ENCODE peak calls at places on chromosomes 6 and 20, in eight cellular contexts. F is nucleus accumbens; L is Daoy; H is CD8-positive, alpha-beta T cell; M is PC-3; O is stomach; P is activated naive CD8-positive, alpha-beta T cell treated with anti-CD3 and anti-CD28 coated beads for 36 hours; J is psoas muscle. B is an unnamed sample.

GRCh38 chr6:34301408-34301807 is 52.6 kb upstream of the SMIM29 start:
- DNase-seq in F (no peak), L (peak; percentile 17), H (no peak), M (no peak), O (no peak), P (no peak), J (peak; percentile 73), B (no peak)

GRCh38 chr20:32112862-32113261 is 3.3 kb downstream of the TM9SF4 start:
- DNase-seq in F (no peak), L (peak; percentile 9), H (no peak), M (no peak), O (peak; percentile 28), P (no peak), J (no peak), B (no peak)

GRCh38 chr6:73870907-73871306 is 174.9 kb downstream of the CD109 start:
- DNase-seq in F (no peak), L (no peak), H (no peak), M (peak; percentile 75), O (no peak), P (no peak), J (no peak), B (no peak)

GRCh38 chr20:37941332-37941731 is 38.4 kb downstream of the VSTM2L start:
- DNase-seq in F (no peak), L (no peak), H (no peak), M (peak; percentile 10), O (peak; percentile 24), P (no peak), J (no peak), B (no peak)

GRCh38 chr6:118739976-118740771 is 88.8 kb upstream of the CEP85L start:
- DNase-seq in F (no peak), L (no peak), H (no peak), M (peak; percentile 32), O (no peak), P (no peak), J (no peak), B (no peak)

GRCh38 chr6:113944701-113945100 is 26.2 kb downstream of the HDAC2 start:
- DNase-seq in F (no peak), L (no peak), H (no peak), M (no peak), O (no peak), P (no peak), J (no peak), B (no peak)

GRCh38 chr20:2738734-2739398 is 46.3 kb downstream of the EBF4 start:
- DNase-seq in F (no peak), L (no peak), H (no peak), M (no peak), O (no peak), P (no peak), J (no peak), B (no peak)

GRCh38 chr6:133099573-133099972 is 141.6 kb upstream of the EYA4 start:
- DNase-seq in F (no peak), L (peak; percentile 76), H (no peak), M (peak; percentile 91), O (no peak), P (no peak), J (no peak), B (no peak)

GRCh38 chr6:132322398-132322797 is 78.9 kb downstream of the MOXD1 start:
- DNase-seq in F (no peak), L (no peak), H (no peak), M (no peak), O (no peak), P (no peak), J (no peak), B (no peak)

GRCh38 chr20:32201977-32202363 is 5.6 kb downstream of the PLAGL2 start:
- DNase-seq in F (no peak), L (no peak), H (no peak), M (no peak), O (no peak), P (no peak), J (no peak), B (no peak)

GRCh38 chr6:49087372-49087771 is 375.7 kb downstream of the MMUT start:
- DNase-seq in F (no peak), L (no peak), H (no peak), M (no peak), O (no peak), P (no peak), J (no peak), B (no peak)

GRCh38 chr6:138966870-138967269 is 21.2 kb downstream of the REPS1 start:
- DNase-seq in F (no peak), L (no peak), H (no peak), M (no peak), O (no peak), P (no peak), J (no peak), B (no peak)

GRCh38 chr6:6631526-6632276 is 43.2 kb downstream of the LY86 start:
- DNase-seq in F (no peak), L (no peak), H (no peak), M (peak; percentile 14), O (no peak), P (no peak), J (no peak), B (no peak)

GRCh38 chr6:66866801-66867200 is 1159.8 kb upstream of the EYS start:
- DNase-seq in F (no peak), L (no peak), H (no peak), M (peak; percentile 59), O (no peak), P (no peak), J (no peak), B (no peak)

GRCh38 chr6:24126586-24127192 is 674 bp downstream of the NRSN1 start:
- DNase-seq in F (no peak), L (peak; percentile 52), H (no peak), M (peak; percentile 77), O (no peak), P (peak; percentile 7), J (no peak), B (no peak)

GRCh38 chr6:8402546-8402945 is 32.8 kb downstream of the SLC35B3 start:
- DNase-seq in F (no peak), L (no peak), H (no peak), M (no peak), O (no peak), P (no peak), J (no peak), B (no peak)

GRCh38 chr6:101818056-101818455 is 424.5 kb downstream of the GRIK2 start:
- DNase-seq in F (no peak), L (no peak), H (no peak), M (no peak), O (no peak), P (no peak), J (no peak), B (no peak)

GRCh38 chr6:1285589-1286340 is 26.1 kb upstream of the FOXQ1 start:
- DNase-seq in F (no peak), L (peak; percentile 91), H (no peak), M (no peak), O (no peak), P (no peak), J (no peak), B (no peak)

B was measured in stimulated activated naive B cell treated with anti-CD40 and anti-IgM and Interleukin-4, amounts not matched to agents 10 μg/mL and 1 μg/mL and 100 μg/mL, for 72 hours.